ENCODE peak calls at places on chromosomes 11 and 22, in five cellular contexts. K, D, G, S and Z are unnamed samples.

GRCh38 chr22:21959274-21960074 is 6.8 kb upstream of the PPM1F start:
- DNase-seq in K (no peak), D (no peak), G (no peak), S (no peak), Z (no peak)

GRCh38 chr11:62856333-62856910 is 17.0 kb upstream of the WDR74 start:
- DNase-seq in K (no peak), D (no peak), G (no peak), S (no peak), Z (no peak)

GRCh38 chr22:40479887-40480538 is 109.6 kb downstream of the SGSM3 start:
- DNase-seq in K (no peak), D (no peak), G (peak; percentile 29), S (no peak), Z (no peak)

GRCh38 chr11:120953230-120953558 is 70.7 kb upstream of the TBCEL start:
- DNase-seq in K (no peak), D (no peak), G (no peak), S (no peak), Z (no peak)

GRCh38 chr11:73729594-73730206 is 31.2 kb downstream of the RAB6A start:
- DNase-seq in K (no peak), D (no peak), G (no peak), S (no peak), Z (no peak)

GRCh38 chr22:24497879-24498278 is 2.7 kb downstream of the UPB1 start:
- DNase-seq in K (no peak), D (no peak), G (no peak), S (no peak), Z (no peak)

GRCh38 chr22:30837531-30837930 is 131.0 kb downstream of the MORC2 start:
- DNase-seq in K (no peak), D (no peak), G (no peak), S (no peak), Z (no peak)

GRCh38 chr11:127490896-127491295 is 490.3 kb upstream of the KIRREL3 start:
- DNase-seq in K (no peak), D (no peak), G (no peak), S (no peak), Z (no peak)

GRCh38 chr11:125085301-125086081 is 22.4 kb downstream of the SLC37A2 start:
- DNase-seq in K (no peak), D (no peak), G (no peak), S (no peak), Z (no peak)

GRCh38 chr11:33063326-33063775 is 24.0 kb downstream of the TCP11L1 start:
- DNase-seq in K (no peak), D (no peak), G (peak; percentile 52), S (no peak), Z (no peak)

GRCh38 chr11:36478700-36479329 is 31.3 kb downstream of the TRAF6 start:
- DNase-seq in K (no peak), D (no peak), G (peak; percentile 43), S (no peak), Z (no peak)

GRCh38 chr11:71189768-71190315 is 62.5 kb downstream of the SHANK2 start:
- DNase-seq in K (peak; percentile 36), D (no peak), G (no peak), S (no peak), Z (no peak)

GRCh38 chr11:106694501-106694900 is 323.8 kb downstream of the GUCY1A2 start:
- DNase-seq in K (no peak), D (no peak), G (no peak), S (no peak), Z (no peak)

GRCh38 chr22:19516378-19517170 is 7.6 kb downstream of the CLDN5 start:
- DNase-seq in K (peak; percentile 36), D (no peak), G (no peak), S (no peak), Z (no peak)

GRCh38 chr22:46364341-46365165 is 29.0 kb downstream of the TRMU start:
- DNase-seq in K (no peak), D (no peak), G (no peak), S (no peak), Z (no peak)

GRCh38 chr11:68792400-68792955 is 41.2 kb upstream of the TESMIN start:
- DNase-seq in K (no peak), D (no peak), G (peak; percentile 58), S (no peak), Z (no peak)

GRCh38 chr11:95556342-95557151 is 233.0 kb downstream of the FAM76B start:
- DNase-seq in K (no peak), D (no peak), G (peak; percentile 35), S (no peak), Z (no peak)

GRCh38 chr11:128042290-128042751 is 545.0 kb downstream of the ETS1 start:
- DNase-seq in K (no peak), D (no peak), G (peak; percentile 24), S (no peak), Z (no peak)

GRCh38 chr11:69320756-69321741 is 27.1 kb downstream of the MYEOV start:
- DNase-seq in K (peak; percentile 31), D (no peak), G (peak; percentile 48), S (no peak), Z (no peak)

GRCh38 chr11:88359529-88359928 is 22.0 kb upstream of the CTSC start:
- DNase-seq in K (no peak), D (no peak), G (no peak), S (no peak), Z (no peak)

GRCh38 chr11:128512478-128513127 is 74.8 kb downstream of the ETS1 start:
- DNase-seq in K (no peak), D (peak; percentile 49), G (no peak), S (no peak), Z (no peak)

GRCh38 chr11:124837491-124837856 is 27.8 kb upstream of the ROBO3 start:
- DNase-seq in K (no peak), D (no peak), G (peak; percentile 89), S (no peak), Z (no peak)

GRCh38 chr11:44858796-44859527 is 91.7 kb downstream of the TP53I11 start:
- DNase-seq in K (no peak), D (no peak), G (no peak), S (no peak), Z (no peak)

GRCh38 chr11:108319541-108320145 is 96.8 kb downstream of the ATM start:
- DNase-seq in K (no peak), D (no peak), G (peak; percentile 65), S (no peak), Z (no peak)

GRCh38 chr11:33268945-33269567 is 11.9 kb downstream of the HIPK3 start:
- DNase-seq in K (no peak), D (no peak), G (peak; percentile 50), S (no peak), Z (no peak)

GRCh38 chr22:49528420-49528720 is 299.3 kb downstream of the BRD1 start:
- DNase-seq in K (no peak), D (no peak), G (no peak), S (no peak), Z (no peak)
- H3K4me1 ChIP-seq in K (no peaks in the 10 kb centered on the region), D (no peaks in the 10 kb centered on the region), G (no peaks in the 10 kb centered on the region), S (no peaks in the 10 kb centered on the region), Z (no peaks in the 10 kb centered on the region)

GRCh38 chr11:85810521-85810870 is 445 bp downstream of the SYTL2 start:
- DNase-seq in K (no peak), D (no peak), G (no peak), S (no peak), Z (no peak)
- H3K4me3 ChIP-seq in K (peak overlapping the region; percentile 51), D (peak overlapping the region; percentile 81), G (peak overlapping the region; percentile 65), S (peak overlapping the region; percentile 76), Z (peak overlapping the region; percentile 54)

DNA sequence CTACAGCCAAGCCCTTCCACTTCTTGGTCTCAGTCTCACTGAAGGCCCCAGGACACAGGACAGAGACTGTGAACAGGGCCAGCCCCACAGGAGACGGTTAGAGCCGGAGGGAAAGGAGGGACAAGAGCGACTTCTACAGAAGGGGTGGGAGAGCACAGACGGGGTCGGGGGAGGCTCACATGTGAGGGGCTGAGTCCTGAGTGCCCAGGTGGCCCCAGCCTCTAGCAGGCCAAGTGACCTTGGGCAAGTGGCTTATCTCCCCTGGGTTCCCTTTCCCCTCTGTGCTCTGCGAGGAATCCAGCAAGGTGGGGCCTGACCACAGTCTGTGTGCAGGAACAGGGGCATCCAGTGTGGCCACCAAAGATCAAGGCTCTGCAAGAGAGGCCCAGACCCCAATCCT is 102.6 kb upstream of the LMO1 start:
- DNase-seq in K (no peak), D (no peak), G (no peak), S (no peak), Z (no peak)
- H3K4me1 ChIP-seq in K (no peaks in the 10 kb centered on the region), D (no peaks in the 10 kb centered on the region), G (no peaks in the 10 kb centered on the region), S (no peaks in the 10 kb centered on the region), Z (no peaks in the 10 kb centered on the region)

DNA sequence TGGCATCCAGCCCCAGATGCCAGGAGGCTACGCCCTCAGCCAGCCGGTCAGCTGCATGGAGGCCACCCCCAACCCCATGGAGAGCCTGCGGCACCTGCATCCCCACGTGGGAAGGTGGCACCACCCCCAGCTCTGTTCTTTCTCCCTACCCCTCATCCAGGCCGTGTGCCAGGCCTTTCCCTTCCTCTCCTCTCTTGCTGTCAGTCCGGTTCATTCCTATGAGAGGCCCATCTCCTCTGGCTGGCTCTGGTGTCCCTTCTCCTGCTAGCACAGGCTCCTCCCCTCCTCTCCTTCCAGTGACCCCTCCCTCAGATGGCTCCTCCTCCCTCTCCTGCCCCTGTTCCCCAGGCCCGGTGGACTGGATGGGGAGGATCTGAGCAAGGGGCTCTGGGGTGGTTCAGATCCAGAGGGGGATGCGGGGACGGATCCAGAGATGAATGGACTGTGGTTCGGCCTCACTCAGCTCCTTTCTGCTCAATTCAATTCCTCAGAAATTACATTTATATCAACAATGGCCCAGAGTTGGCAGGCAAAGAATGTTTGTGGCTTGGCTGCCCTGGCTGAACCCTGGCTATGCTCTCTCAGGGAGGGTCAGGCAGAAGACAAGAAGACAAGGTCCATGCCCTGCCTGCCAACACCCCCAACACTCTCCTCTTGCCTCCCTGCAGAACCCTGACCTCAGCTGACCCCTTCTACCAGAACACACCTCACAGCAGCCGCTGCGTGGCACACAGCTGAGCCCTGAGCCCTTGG is 18.5 kb upstream of the LRRC10B start:
- DNase-seq in K (peak; percentile 93), D (no peak), G (peak; percentile 36), S (peak; percentile 59), Z (no peak)
- H3K4me3 ChIP-seq in K (peak overlapping the region; percentile 23), D (no peak overlapping the region), G (no peak overlapping the region), S (peak overlapping the region; percentile 61), Z (no peak overlapping the region)